ENCODE peak calls at places on chromosomes 16 and 17, in four cellular contexts. J, T, W and O are unnamed samples.

GRCh38 chr16:8855972-8856371 is 12.8 kb downstream of the CARHSP1 start:
- DNase-seq in J (no peak), T (no peak), W (no peak), O (no peak)

GRCh38 chr17:50931003-50931878 is 65.1 kb upstream of the TOB1 start:
- DNase-seq in T (peak), J (peak), W (peak), O (peak)

GRCh38 chr17:50953831-50954601 is 87.9 kb upstream of the TOB1 start:
- DNase-seq in T (no peak), J (no peak), W (peak), O (peak)

GRCh38 chr16:11163761-11164261 is 92.2 kb downstream of the SOCS1 start:
- DNase-seq in J (no peak), W (no peak), T (no peak), O (no peak)

GRCh38 chr17:8791910-8792270 is 7.3 kb downstream of the MFSD6L start:
- DNase-seq in W (no peak), T (no peak), J (peak), O (no peak)

GRCh38 chr17:68420065-68420847 is 37.0 kb downstream of the WIPI1 start:
- DNase-seq in T (no peak), W (no peak), J (no peak), O (no peak)

GRCh38 chr16:27822529-27823437 is 240.7 kb downstream of the GSG1L start:
- DNase-seq in T (no peak), W (peak), J (no peak), O (peak)

GRCh38 chr16:3467920-3468319 is 24.4 kb downstream of the NAA60 start:
- DNase-seq in T (no peak), J (no peak), W (no peak), O (no peak)

GRCh38 chr17:5260542-5260941 is 21.5 kb upstream of the RABEP1 start:
- DNase-seq in W (no peak), J (no peak), T (no peak), O (no peak)

GRCh38 chr17:11221721-11222120 is 19.3 kb upstream of the SHISA6 start:
- DNase-seq in T (no peak), W (no peak), J (no peak), O (no peak)

GRCh38 chr16:3171855-3172593 is 16.0 kb upstream of the OR1F1 start:
- DNase-seq in W (no peak), J (no peak), T (no peak), O (no peak)

GRCh38 chr17:68591583-68591982 is 9.6 kb downstream of the FAM20A start:
- DNase-seq in J (no peak), T (no peak), W (no peak), O (no peak)

GRCh38 chr16:67528870-67529638 is 425 bp downstream of the RIPOR1 start:
- DNase-seq in T (peak), J (no peak), W (peak), O (no peak)

GRCh38 chr17:47280072-47280811 is 26.6 kb downstream of the ITGB3 start:
- DNase-seq in T (no peak), W (no peak), J (no peak), O (no peak)

GRCh38 chr17:63700528-63701441 is 860 bp upstream of the LIMD2 start:
- DNase-seq in J (no peak), T (peak), W (peak), O (peak)

GRCh38 chr17:48551601-48552452 is 6.9 kb upstream of the HOXB2 start:
- DNase-seq in T (no peak), W (no peak), J (no peak), O (no peak)

GRCh38 chr16:12027091-12027490 is 50.6 kb downstream of the SNX29 start:
- DNase-seq in W (peak), J (no peak), T (no peak), O (peak)

GRCh38 chr17:39461911-39462641 is 790 bp downstream of the CDK12 start:
- DNase-seq in J (no peak), T (no peak), W (peak), O (no peak)

GRCh38 chr16:74936902-74937560 is 47.9 kb downstream of the WDR59 start:
- DNase-seq in W (no peak), J (peak), T (no peak), O (no peak)

GRCh38 chr17:73765824-73766563 is 121.7 kb upstream of the SDK2 start:
- DNase-seq in W (peak), T (no peak), J (no peak), O (peak)

GRCh38 chr17:58316260-58316960 is 12.2 kb downstream of the TSPOAP1 start:
- DNase-seq in T (no peak), W (no peak), J (no peak), O (no peak)